ENCODE peak calls at places on chromosomes 6 and 20, in four cellular contexts. One of them, this sample, is unnamed.

GRCh38 chr6:168285456-168285855 is 34.1 kb downstream of the DACT2 start:
- DNase-seq in mucosa of descending colon: no peak
- DNase-seq in NCI-H510A: no peak
- DNase-seq in esophagus muscularis mucosa: no peak
- DNase-seq in this sample: no peak

GRCh38 chr20:8473459-8473858 is 341.4 kb downstream of the PLCB1 start:
- DNase-seq in mucosa of descending colon: no peak
- DNase-seq in NCI-H510A: no peak
- DNase-seq in esophagus muscularis mucosa: no peak
- DNase-seq in this sample: no peak

GRCh38 chr6:28615955-28616747 is 90.5 kb downstream of the GPX5 start:
- DNase-seq in mucosa of descending colon: no peak
- DNase-seq in NCI-H510A: no peak
- DNase-seq in esophagus muscularis mucosa: no peak
- DNase-seq in this sample: no peak

GRCh38 chr6:31558631-31559500 is 11.5 kb downstream of the NFKBIL1 start:
- DNase-seq in mucosa of descending colon: peak; percentile 40
- DNase-seq in NCI-H510A: no peak
- DNase-seq in esophagus muscularis mucosa: no peak
- DNase-seq in this sample: no peak

GRCh38 chr6:76792394-76792793 is 670.9 kb downstream of the HTR1B start:
- DNase-seq in mucosa of descending colon: no peak
- DNase-seq in NCI-H510A: no peak
- DNase-seq in esophagus muscularis mucosa: no peak
- DNase-seq in this sample: no peak

GRCh38 chr20:62651285-62652021 is 9.2 kb downstream of the SLCO4A1 start:
- DNase-seq in mucosa of descending colon: peak; percentile 80
- DNase-seq in NCI-H510A: no peak
- DNase-seq in esophagus muscularis mucosa: no peak
- DNase-seq in this sample: no peak

GRCh38 chr6:43896474-43896873 is 126.5 kb downstream of the VEGFA start:
- DNase-seq in mucosa of descending colon: no peak
- DNase-seq in NCI-H510A: no peak
- DNase-seq in esophagus muscularis mucosa: no peak
- DNase-seq in this sample: no peak

GRCh38 chr6:53547166-53547814 is 2.4 kb upstream of the GCLC start:
- DNase-seq in mucosa of descending colon: peak; percentile 42
- DNase-seq in NCI-H510A: peak; percentile 84
- DNase-seq in esophagus muscularis mucosa: no peak
- DNase-seq in this sample: no peak

GRCh38 chr20:44572551-44573500 is 9.6 kb upstream of the PKIG start:
- DNase-seq in mucosa of descending colon: no peak
- DNase-seq in NCI-H510A: no peak
- DNase-seq in esophagus muscularis mucosa: no peak
- DNase-seq in this sample: no peak

GRCh38 chr6:40791004-40791403 is 203.8 kb upstream of the LRFN2 start:
- DNase-seq in mucosa of descending colon: no peak
- DNase-seq in NCI-H510A: no peak
- DNase-seq in esophagus muscularis mucosa: no peak
- DNase-seq in this sample: no peak

GRCh38 chr6:75418233-75418632 is 75.4 kb downstream of the FILIP1 start:
- DNase-seq in mucosa of descending colon: no peak
- DNase-seq in NCI-H510A: no peak
- DNase-seq in esophagus muscularis mucosa: no peak
- DNase-seq in this sample: no peak

GRCh38 chr6:11509471-11509870 is 28.1 kb upstream of the TMEM170B start:
- DNase-seq in mucosa of descending colon: no peak
- DNase-seq in NCI-H510A: no peak
- DNase-seq in esophagus muscularis mucosa: no peak
- DNase-seq in this sample: no peak

GRCh38 chr6:137692806-137693205 is 174.3 kb upstream of the TNFAIP3 start:
- DNase-seq in mucosa of descending colon: no peak
- DNase-seq in NCI-H510A: no peak
- DNase-seq in esophagus muscularis mucosa: no peak
- DNase-seq in this sample: no peak

GRCh38 chr20:32142991-32143390 is 33.5 kb downstream of the TM9SF4 start:
- DNase-seq in mucosa of descending colon: no peak
- DNase-seq in NCI-H510A: no peak
- DNase-seq in esophagus muscularis mucosa: no peak
- DNase-seq in this sample: no peak

GRCh38 chr6:87444362-87444761 is 28.4 kb upstream of the SLC35A1 start:
- DNase-seq in mucosa of descending colon: no peak
- DNase-seq in NCI-H510A: no peak
- DNase-seq in esophagus muscularis mucosa: no peak
- DNase-seq in this sample: no peak

GRCh38 chr6:82057846-82058554 is 189.5 kb downstream of the IBTK start:
- DNase-seq in mucosa of descending colon: no peak
- DNase-seq in NCI-H510A: no peak
- DNase-seq in esophagus muscularis mucosa: no peak
- DNase-seq in this sample: no peak

GRCh38 chr20:430091-430999 is 22.2 kb downstream of the RBCK1 start:
- DNase-seq in mucosa of descending colon: no peak
- DNase-seq in NCI-H510A: no peak
- DNase-seq in esophagus muscularis mucosa: no peak
- DNase-seq in this sample: no peak

GRCh38 chr6:392441-393390 is 1.2 kb downstream of the IRF4 start:
- DNase-seq in mucosa of descending colon: no peak
- DNase-seq in NCI-H510A: no peak
- DNase-seq in esophagus muscularis mucosa: no peak
- DNase-seq in this sample: no peak

GRCh38 chr6:69865126-69865525 is 1.2 kb upstream of the COL19A1 start:
- DNase-seq in mucosa of descending colon: no peak
- DNase-seq in NCI-H510A: no peak
- DNase-seq in esophagus muscularis mucosa: no peak
- DNase-seq in this sample: no peak

GRCh38 chr6:92361990-92362770 is 1057.2 kb downstream of the EPHA7 start:
- DNase-seq in mucosa of descending colon: no peak
- DNase-seq in NCI-H510A: no peak
- DNase-seq in esophagus muscularis mucosa: no peak
- DNase-seq in this sample: no peak

GRCh38 chr20:63830821-63831593 is at the start of gene ZBTB46:
- DNase-seq in mucosa of descending colon: peak; percentile 72
- DNase-seq in NCI-H510A: no peak
- DNase-seq in esophagus muscularis mucosa: no peak
- DNase-seq in this sample: peak; percentile 18

GRCh38 chr6:105648276-105648675 is 245.4 kb upstream of the PREP start:
- DNase-seq in mucosa of descending colon: no peak
- DNase-seq in NCI-H510A: peak; percentile 4
- DNase-seq in esophagus muscularis mucosa: no peak
- DNase-seq in this sample: no peak

GRCh38 chr6:112235956-112236355 is 18.4 kb downstream of the LAMA4 start:
- DNase-seq in mucosa of descending colon: no peak
- DNase-seq in NCI-H510A: no peak
- DNase-seq in esophagus muscularis mucosa: no peak
- DNase-seq in this sample: no peak

GRCh38 chr6:3231213-3232016 is 4.0 kb upstream of the TUBB2B start:
- DNase-seq in mucosa of descending colon: peak; percentile 83
- DNase-seq in NCI-H510A: peak; percentile 64
- DNase-seq in esophagus muscularis mucosa: no peak
- DNase-seq in this sample: peak; percentile 76

GRCh38 chr6:7047966-7048365 is 59.8 kb upstream of the RREB1 start:
- DNase-seq in mucosa of descending colon: no peak
- DNase-seq in NCI-H510A: no peak
- DNase-seq in esophagus muscularis mucosa: no peak
- DNase-seq in this sample: no peak

GRCh38 chr6:7311171-7311570 is 1.8 kb downstream of the SSR1 start:
- DNase-seq in mucosa of descending colon: no peak
- DNase-seq in NCI-H510A: no peak
- DNase-seq in esophagus muscularis mucosa: no peak
- DNase-seq in this sample: no peak

GRCh38 chr6:5728726-5729434 is 277.8 kb downstream of the NRN1 start:
- DNase-seq in mucosa of descending colon: no peak
- DNase-seq in NCI-H510A: peak; percentile 58
- DNase-seq in esophagus muscularis mucosa: no peak
- DNase-seq in this sample: peak; percentile 47

GRCh38 chr20:62637110-62637509 is 5.2 kb upstream of the SLCO4A1 start:
- DNase-seq in mucosa of descending colon: no peak
- DNase-seq in NCI-H510A: no peak
- DNase-seq in esophagus muscularis mucosa: no peak
- DNase-seq in this sample: no peak

GRCh38 chr6:134052776-134053120 is 324 bp upstream of the SLC2A12 start:
- DNase-seq in mucosa of descending colon: no peak
- DNase-seq in NCI-H510A: no peak
- DNase-seq in esophagus muscularis mucosa: no peak
- DNase-seq in this sample: no peak

GRCh38 chr6:165842291-165842936 is 179.4 kb upstream of the PDE10A start:
- DNase-seq in mucosa of descending colon: no peak
- DNase-seq in NCI-H510A: no peak
- DNase-seq in esophagus muscularis mucosa: peak; percentile 82
- DNase-seq in this sample: no peak

GRCh38 chr6:18186033-18186432 is 30.8 kb downstream of the KDM1B start:
- DNase-seq in mucosa of descending colon: no peak
- DNase-seq in NCI-H510A: no peak
- DNase-seq in esophagus muscularis mucosa: no peak
- DNase-seq in this sample: no peak

GRCh38 chr6:34964564-34964963 is 75.5 kb downstream of the ANKS1A start:
- DNase-seq in mucosa of descending colon: no peak
- DNase-seq in NCI-H510A: no peak
- DNase-seq in esophagus muscularis mucosa: no peak
- DNase-seq in this sample: no peak

GRCh38 chr6:56816393-56816792 is 138.5 kb upstream of the BEND6 start:
- DNase-seq in mucosa of descending colon: no peak
- DNase-seq in NCI-H510A: no peak
- DNase-seq in esophagus muscularis mucosa: no peak
- DNase-seq in this sample: no peak

GRCh38 chr6:90027004-90027403 is 132.7 kb downstream of the GJA10 start:
- DNase-seq in mucosa of descending colon: no peak
- DNase-seq in NCI-H510A: no peak
- DNase-seq in esophagus muscularis mucosa: peak; percentile 74
- DNase-seq in this sample: no peak

GRCh38 chr6:100116409-100117194 is 122.6 kb upstream of the MCHR2 start:
- DNase-seq in mucosa of descending colon: no peak
- DNase-seq in NCI-H510A: no peak
- DNase-seq in esophagus muscularis mucosa: no peak
- DNase-seq in this sample: no peak

GRCh38 chr6:63456734-63457133 is 115.5 kb upstream of the LOC128125822 start:
- DNase-seq in mucosa of descending colon: no peak
- DNase-seq in NCI-H510A: no peak
- DNase-seq in esophagus muscularis mucosa: no peak
- DNase-seq in this sample: no peak

GRCh38 chr20:64253000-64253383 is 2.6 kb upstream of the PCMTD2 start:
- DNase-seq in mucosa of descending colon: no peak
- DNase-seq in NCI-H510A: no peak
- DNase-seq in esophagus muscularis mucosa: no peak
- DNase-seq in this sample: no peak

GRCh38 chr6:74137910-74138309 is 441.9 kb downstream of the CD109 start:
- DNase-seq in mucosa of descending colon: no peak
- DNase-seq in NCI-H510A: no peak
- DNase-seq in esophagus muscularis mucosa: no peak
- DNase-seq in this sample: no peak

GRCh38 chr6:115901896-115902295 is 158.8 kb downstream of the FRK start:
- DNase-seq in mucosa of descending colon: no peak
- DNase-seq in NCI-H510A: no peak
- DNase-seq in esophagus muscularis mucosa: no peak
- DNase-seq in this sample: no peak

This sample was measured in NCI-H187.